ENCODE peak calls at places on chromosomes 5 and 9, in eight cellular contexts. K is fibroblast of lung; B is Calu3; W is uterus; R is AG10803; F is activated T-helper 1 cell treated with anti-CD3 and anti-CD28 coated beads, Interleukin-2, amount 50 U/mL, for 16 hours; Y is foreskin fibroblast; C is KG1. H is an unnamed sample.

GRCh38 chr5:10400834-10401233 is 40.8 kb upstream of the ROPN1L start:
- DNase-seq in W (peak; percentile 28), F (no peak), R (peak; percentile 86), K (no peak), C (no peak), B (no peak), Y (peak; percentile 7), H (no peak)

GRCh38 chr5:180348316-180348715 is 4.8 kb downstream of the GFPT2 start:
- DNase-seq in K (no peak), B (no peak), W (no peak), F (no peak), R (no peak), C (no peak), Y (no peak), H (no peak)

GRCh38 chr9:71937070-71937625 is 25.7 kb downstream of the C9orf85 start:
- DNase-seq in K (no peak), F (no peak), W (no peak), C (no peak), Y (no peak), B (no peak), R (no peak), H (no peak)

GRCh38 chr9:89863141-89863540 is 258.3 kb downstream of the GADD45G start:
- DNase-seq in R (no peak), F (no peak), Y (no peak), B (no peak), C (no peak), K (no peak), W (no peak), H (no peak)

GRCh38 chr5:56977822-56978221 is 25.9 kb upstream of the MIER3 start:
- DNase-seq in F (no peak), C (no peak), R (no peak), Y (no peak), B (no peak), W (no peak), K (no peak), H (no peak)

GRCh38 chr5:129379406-129379805 is 80.7 kb upstream of the ADAMTS19 start:
- DNase-seq in Y (peak; percentile 30), C (no peak), W (no peak), K (peak; percentile 27), R (no peak), F (no peak), B (no peak), H (peak; percentile 29)

GRCh38 chr5:34524123-34524522 is 132.0 kb upstream of the RAI14 start:
- DNase-seq in F (no peak), B (peak; percentile 11), W (no peak), R (peak; percentile 81), C (no peak), K (peak; percentile 76), Y (peak; percentile 82), H (no peak)

GRCh38 chr5:124399426-124399961 is 346.9 kb downstream of the ZNF608 start:
- DNase-seq in K (peak; percentile 55), Y (no peak), B (no peak), W (no peak), F (no peak), C (no peak), R (no peak), H (peak; percentile 46)

GRCh38 chr9:93625000-93625399 is 48.6 kb downstream of the PHF2 start:
- DNase-seq in B (no peak), C (no peak), R (no peak), K (no peak), F (no peak), Y (no peak), W (no peak), H (no peak)

GRCh38 chr9:17052626-17053025 is 82.2 kb upstream of the CNTLN start:
- DNase-seq in W (no peak), R (no peak), B (no peak), F (no peak), Y (no peak), C (no peak), K (no peak), H (no peak)

GRCh38 chr5:10632110-10632903 is 68.4 kb downstream of the ANKRD33B start:
- DNase-seq in K (peak; percentile 54), F (peak; percentile 13), B (no peak), C (no peak), R (no peak), W (no peak), Y (no peak), H (peak; percentile 69)

GRCh38 chr5:110687485-110687884 is 39.0 kb downstream of the TMEM232 start:
- DNase-seq in C (no peak), B (no peak), W (no peak), K (no peak), F (no peak), R (no peak), Y (no peak), H (no peak)

GRCh38 chr5:141945511-141946024 is 12.4 kb downstream of the PCDH12 start:
- DNase-seq in W (no peak), B (no peak), F (no peak), C (no peak), K (peak; percentile 21), Y (no peak), R (no peak), H (no peak)

GRCh38 chr5:143037071-143037470 is 266.9 kb downstream of the ARHGAP26 start:
- DNase-seq in K (peak; percentile 40), B (no peak), R (no peak), C (no peak), W (no peak), F (no peak), Y (no peak), H (peak; percentile 55)

GRCh38 chr9:13719981-13720380 is 440.5 kb upstream of the MPDZ start:
- DNase-seq in Y (peak; percentile 4), W (no peak), C (no peak), B (no peak), F (no peak), R (peak; percentile 30), K (peak; percentile 96), H (peak; percentile 65)

GRCh38 chr5:143677403-143677802 is 134.6 kb upstream of the HMHB1 start:
- DNase-seq in F (no peak), R (no peak), W (no peak), B (no peak), K (no peak), Y (no peak), C (no peak), H (no peak)

GRCh38 chr5:9775339-9775738 is 145.2 kb upstream of the TAS2R1 start:
- DNase-seq in B (no peak), R (peak; percentile 48), K (peak; percentile 46), Y (no peak), C (no peak), W (no peak), F (no peak), H (no peak)

GRCh38 chr5:162209005-162209605 is 141.5 kb downstream of the GABRG2 start:
- DNase-seq in B (no peak), K (no peak), F (no peak), R (no peak), W (no peak), Y (no peak), C (peak; percentile 1), H (no peak)

GRCh38 chr5:153135416-153135815 is 355.1 kb upstream of the GRIA1 start:
- DNase-seq in W (no peak), C (no peak), R (no peak), F (no peak), K (peak; percentile 67), Y (no peak), B (no peak), H (peak; percentile 20)

GRCh38 chr5:115586525-115587146 is 15.6 kb downstream of the TICAM2 start:
- DNase-seq in R (peak; percentile 56), K (peak; percentile 29), Y (no peak), C (no peak), F (no peak), W (no peak), B (no peak), H (no peak)

GRCh38 chr9:138063785-138064184 is 186.2 kb downstream of the CACNA1B start:
- DNase-seq in W (no peak), F (no peak), K (no peak), B (no peak), C (no peak), Y (no peak), R (no peak), H (no peak)

GRCh38 chr5:127985811-127986325 is 97.7 kb upstream of the SLC12A2 start:
- DNase-seq in F (no peak), Y (no peak), R (no peak), K (no peak), C (no peak), W (no peak), B (no peak), H (no peak)

GRCh38 chr5:52956915-52957747 is 32.0 kb upstream of the ITGA2 start:
- DNase-seq in C (no peak), F (no peak), Y (no peak), R (no peak), W (no peak), B (no peak), K (peak; percentile 35), H (no peak)

GRCh38 chr9:91426123-91426745 is 2.6 kb upstream of the NFIL3 start:
- DNase-seq in K (peak; percentile 21), Y (peak; percentile 51), R (peak; percentile 54), F (no peak), C (peak; percentile 13), B (no peak), W (no peak), H (no peak)

GRCh38 chr5:143428155-143428554 is 24.7 kb upstream of the NR3C1 start:
- DNase-seq in Y (no peak), B (no peak), R (no peak), W (no peak), K (no peak), F (no peak), C (no peak), H (no peak)

GRCh38 chr9:36029765-36030528 is 6.8 kb upstream of the RECK start:
- DNase-seq in B (no peak), K (peak; percentile 96), F (no peak), W (no peak), R (peak; percentile 98), C (no peak), Y (peak; percentile 91), H (peak; percentile 87)

GRCh38 chr5:137808503-137809135 is 54.5 kb upstream of the HNRNPA0 start:
- DNase-seq in B (no peak), W (no peak), K (peak; percentile 20), R (no peak), Y (no peak), F (no peak), C (no peak), H (no peak)

GRCh38 chr5:17132444-17133083 is 84.9 kb upstream of the BASP1 start:
- DNase-seq in B (no peak), Y (no peak), K (no peak), F (no peak), W (no peak), C (peak; percentile 51), R (peak; percentile 46), H (no peak)

GRCh38 chr9:122364117-122364782 is 6.6 kb upstream of the PTGS1 start:
- DNase-seq in C (no peak), B (no peak), F (no peak), R (no peak), W (no peak), Y (no peak), K (no peak), H (no peak)

GRCh38 chr5:124891179-124891578 is 144.7 kb upstream of the ZNF608 start:
- DNase-seq in B (no peak), C (no peak), K (no peak), W (no peak), F (no peak), R (no peak), Y (no peak), H (no peak)

GRCh38 chr5:172736524-172737135 is 34.4 kb downstream of the DUSP1 start:
- DNase-seq in Y (no peak), R (no peak), B (no peak), F (no peak), K (no peak), C (no peak), W (no peak), H (no peak)

GRCh38 chr9:130382636-130383349 is 62.0 kb upstream of the ASS1 start:
- DNase-seq in Y (no peak), W (no peak), B (no peak), C (no peak), K (no peak), F (no peak), R (no peak), H (no peak)

GRCh38 chr5:141747152-141747640 is 65.2 kb upstream of the ARAP3 start:
- DNase-seq in W (peak; percentile 77), B (peak; percentile 52), F (no peak), C (no peak), Y (peak; percentile 27), K (peak; percentile 46), R (peak; percentile 15), H (peak; percentile 5)

GRCh38 chr5:87413116-87413645 is 451 bp upstream of the CCNH start:
- DNase-seq in W (no peak), R (peak; percentile 15), Y (no peak), F (no peak), K (peak; percentile 20), B (no peak), C (no peak), H (no peak)